ENCODE peak calls at places on chromosome 14, in six cellular contexts. One of them, this sample, is unnamed.

GRCh38 chr14:85122690-85123089 is 407.3 kb upstream of the FLRT2 start:
- DNase-seq in M059J: no peak
- DNase-seq in stimulated activated CD8-positive, alpha-beta memory T cell treated with anti-CD3 and anti-CD28 coated beads, Interleukin-12 subunit alpha, Interleukin-12 subunit beta, amount 100 ng/mL, for 1 hour: no peak
- DNase-seq in activated naive CD4-positive, alpha-beta T cell treated with anti-CD3 and anti-CD28 coated beads, Interleukin-2, amount 50 U/mL, for 16 hours: no peak
- DNase-seq in natural killer cell: no peak
- DNase-seq in NCI-H1417: no peak
- DNase-seq in this sample: no peak

GRCh38 chr14:61766136-61766535 is 3.9 kb downstream of the SNAPC1 start:
- DNase-seq in M059J: no peak
- DNase-seq in stimulated activated CD8-positive, alpha-beta memory T cell treated with anti-CD3 and anti-CD28 coated beads, Interleukin-12 subunit alpha, Interleukin-12 subunit beta, amount 100 ng/mL, for 1 hour: no peak
- DNase-seq in activated naive CD4-positive, alpha-beta T cell treated with anti-CD3 and anti-CD28 coated beads, Interleukin-2, amount 50 U/mL, for 16 hours: no peak
- DNase-seq in natural killer cell: no peak
- DNase-seq in NCI-H1417: no peak
- DNase-seq in this sample: no peak

GRCh38 chr14:34501004-34501580 is 38.4 kb downstream of the EAPP start:
- DNase-seq in M059J: peak; percentile 36
- DNase-seq in stimulated activated CD8-positive, alpha-beta memory T cell treated with anti-CD3 and anti-CD28 coated beads, Interleukin-12 subunit alpha, Interleukin-12 subunit beta, amount 100 ng/mL, for 1 hour: no peak
- DNase-seq in activated naive CD4-positive, alpha-beta T cell treated with anti-CD3 and anti-CD28 coated beads, Interleukin-2, amount 50 U/mL, for 16 hours: no peak
- DNase-seq in natural killer cell: no peak
- DNase-seq in NCI-H1417: no peak
- DNase-seq in this sample: no peak

GRCh38 chr14:75003250-75004027 is 718 bp downstream of the EIF2B2 start:
- DNase-seq in M059J: no peak
- DNase-seq in stimulated activated CD8-positive, alpha-beta memory T cell treated with anti-CD3 and anti-CD28 coated beads, Interleukin-12 subunit alpha, Interleukin-12 subunit beta, amount 100 ng/mL, for 1 hour: no peak
- DNase-seq in activated naive CD4-positive, alpha-beta T cell treated with anti-CD3 and anti-CD28 coated beads, Interleukin-2, amount 50 U/mL, for 16 hours: no peak
- DNase-seq in natural killer cell: no peak
- DNase-seq in NCI-H1417: no peak
- DNase-seq in this sample: no peak

GRCh38 chr14:20434701-20435453 is 1.1 kb downstream of the KLHL33 start:
- DNase-seq in M059J: no peak
- DNase-seq in stimulated activated CD8-positive, alpha-beta memory T cell treated with anti-CD3 and anti-CD28 coated beads, Interleukin-12 subunit alpha, Interleukin-12 subunit beta, amount 100 ng/mL, for 1 hour: no peak
- DNase-seq in activated naive CD4-positive, alpha-beta T cell treated with anti-CD3 and anti-CD28 coated beads, Interleukin-2, amount 50 U/mL, for 16 hours: no peak
- DNase-seq in natural killer cell: no peak
- DNase-seq in NCI-H1417: peak; percentile 63
- DNase-seq in this sample: no peak

GRCh38 chr14:78959674-78960264 is 789.6 kb downstream of the NRXN3 start:
- DNase-seq in M059J: peak; percentile 67
- DNase-seq in stimulated activated CD8-positive, alpha-beta memory T cell treated with anti-CD3 and anti-CD28 coated beads, Interleukin-12 subunit alpha, Interleukin-12 subunit beta, amount 100 ng/mL, for 1 hour: peak; percentile 15
- DNase-seq in activated naive CD4-positive, alpha-beta T cell treated with anti-CD3 and anti-CD28 coated beads, Interleukin-2, amount 50 U/mL, for 16 hours: peak; percentile 25
- DNase-seq in natural killer cell: peak; percentile 15
- DNase-seq in NCI-H1417: peak; percentile 81
- DNase-seq in this sample: peak; percentile 74

GRCh38 chr14:79101388-79101787 is 931.2 kb downstream of the NRXN3 start:
- DNase-seq in M059J: no peak
- DNase-seq in stimulated activated CD8-positive, alpha-beta memory T cell treated with anti-CD3 and anti-CD28 coated beads, Interleukin-12 subunit alpha, Interleukin-12 subunit beta, amount 100 ng/mL, for 1 hour: no peak
- DNase-seq in activated naive CD4-positive, alpha-beta T cell treated with anti-CD3 and anti-CD28 coated beads, Interleukin-2, amount 50 U/mL, for 16 hours: no peak
- DNase-seq in natural killer cell: no peak
- DNase-seq in NCI-H1417: no peak
- DNase-seq in this sample: no peak

GRCh38 chr14:75283162-75283883 is 4.7 kb downstream of the FOS start:
- DNase-seq in M059J: peak; percentile 73
- DNase-seq in stimulated activated CD8-positive, alpha-beta memory T cell treated with anti-CD3 and anti-CD28 coated beads, Interleukin-12 subunit alpha, Interleukin-12 subunit beta, amount 100 ng/mL, for 1 hour: peak; percentile 19
- DNase-seq in activated naive CD4-positive, alpha-beta T cell treated with anti-CD3 and anti-CD28 coated beads, Interleukin-2, amount 50 U/mL, for 16 hours: no peak
- DNase-seq in natural killer cell: peak; percentile 38
- DNase-seq in NCI-H1417: no peak
- DNase-seq in this sample: no peak

GRCh38 chr14:65352964-65353530 is 59.5 kb upstream of the FUT8 start:
- DNase-seq in M059J: peak; percentile 89
- DNase-seq in stimulated activated CD8-positive, alpha-beta memory T cell treated with anti-CD3 and anti-CD28 coated beads, Interleukin-12 subunit alpha, Interleukin-12 subunit beta, amount 100 ng/mL, for 1 hour: no peak
- DNase-seq in activated naive CD4-positive, alpha-beta T cell treated with anti-CD3 and anti-CD28 coated beads, Interleukin-2, amount 50 U/mL, for 16 hours: no peak
- DNase-seq in natural killer cell: no peak
- DNase-seq in NCI-H1417: no peak
- DNase-seq in this sample: no peak

GRCh38 chr14:101462726-101463565 is 98.3 kb upstream of the DIO3 start:
- DNase-seq in M059J: no peak
- DNase-seq in stimulated activated CD8-positive, alpha-beta memory T cell treated with anti-CD3 and anti-CD28 coated beads, Interleukin-12 subunit alpha, Interleukin-12 subunit beta, amount 100 ng/mL, for 1 hour: no peak
- DNase-seq in activated naive CD4-positive, alpha-beta T cell treated with anti-CD3 and anti-CD28 coated beads, Interleukin-2, amount 50 U/mL, for 16 hours: peak; percentile 0
- DNase-seq in natural killer cell: no peak
- DNase-seq in NCI-H1417: no peak
- DNase-seq in this sample: no peak

GRCh38 chr14:96092936-96093335 is 53.8 kb downstream of the C14orf132 start:
- DNase-seq in M059J: no peak
- DNase-seq in stimulated activated CD8-positive, alpha-beta memory T cell treated with anti-CD3 and anti-CD28 coated beads, Interleukin-12 subunit alpha, Interleukin-12 subunit beta, amount 100 ng/mL, for 1 hour: no peak
- DNase-seq in activated naive CD4-positive, alpha-beta T cell treated with anti-CD3 and anti-CD28 coated beads, Interleukin-2, amount 50 U/mL, for 16 hours: no peak
- DNase-seq in natural killer cell: no peak
- DNase-seq in NCI-H1417: no peak
- DNase-seq in this sample: no peak

GRCh38 chr14:29442720-29443119 is 484.9 kb downstream of the PRKD1 start:
- DNase-seq in M059J: peak; percentile 87
- DNase-seq in stimulated activated CD8-positive, alpha-beta memory T cell treated with anti-CD3 and anti-CD28 coated beads, Interleukin-12 subunit alpha, Interleukin-12 subunit beta, amount 100 ng/mL, for 1 hour: no peak
- DNase-seq in activated naive CD4-positive, alpha-beta T cell treated with anti-CD3 and anti-CD28 coated beads, Interleukin-2, amount 50 U/mL, for 16 hours: no peak
- DNase-seq in natural killer cell: no peak
- DNase-seq in NCI-H1417: no peak
- DNase-seq in this sample: no peak

GRCh38 chr14:77098470-77099353 is 654 bp downstream of the CIPC start:
- DNase-seq in M059J: peak; percentile 18
- DNase-seq in stimulated activated CD8-positive, alpha-beta memory T cell treated with anti-CD3 and anti-CD28 coated beads, Interleukin-12 subunit alpha, Interleukin-12 subunit beta, amount 100 ng/mL, for 1 hour: no peak
- DNase-seq in activated naive CD4-positive, alpha-beta T cell treated with anti-CD3 and anti-CD28 coated beads, Interleukin-2, amount 50 U/mL, for 16 hours: no peak
- DNase-seq in natural killer cell: no peak
- DNase-seq in NCI-H1417: no peak
- DNase-seq in this sample: no peak

GRCh38 chr14:104444159-104445030 is 135.2 kb upstream of the C14orf180 start:
- DNase-seq in M059J: no peak
- DNase-seq in stimulated activated CD8-positive, alpha-beta memory T cell treated with anti-CD3 and anti-CD28 coated beads, Interleukin-12 subunit alpha, Interleukin-12 subunit beta, amount 100 ng/mL, for 1 hour: no peak
- DNase-seq in activated naive CD4-positive, alpha-beta T cell treated with anti-CD3 and anti-CD28 coated beads, Interleukin-2, amount 50 U/mL, for 16 hours: peak; percentile 3
- DNase-seq in natural killer cell: no peak
- DNase-seq in NCI-H1417: no peak
- DNase-seq in this sample: no peak

GRCh38 chr14:64758711-64759554 is 54.7 kb downstream of the PLEKHG3 start:
- DNase-seq in M059J: peak; percentile 66
- DNase-seq in stimulated activated CD8-positive, alpha-beta memory T cell treated with anti-CD3 and anti-CD28 coated beads, Interleukin-12 subunit alpha, Interleukin-12 subunit beta, amount 100 ng/mL, for 1 hour: no peak
- DNase-seq in activated naive CD4-positive, alpha-beta T cell treated with anti-CD3 and anti-CD28 coated beads, Interleukin-2, amount 50 U/mL, for 16 hours: no peak
- DNase-seq in natural killer cell: no peak
- DNase-seq in NCI-H1417: no peak
- DNase-seq in this sample: no peak

GRCh38 chr14:30995674-30996073 is 29.8 kb upstream of the AP4S1 start:
- DNase-seq in M059J: no peak
- DNase-seq in stimulated activated CD8-positive, alpha-beta memory T cell treated with anti-CD3 and anti-CD28 coated beads, Interleukin-12 subunit alpha, Interleukin-12 subunit beta, amount 100 ng/mL, for 1 hour: no peak
- DNase-seq in activated naive CD4-positive, alpha-beta T cell treated with anti-CD3 and anti-CD28 coated beads, Interleukin-2, amount 50 U/mL, for 16 hours: no peak
- DNase-seq in natural killer cell: no peak
- DNase-seq in NCI-H1417: no peak
- DNase-seq in this sample: no peak

GRCh38 chr14:56664811-56665421 is 85.3 kb downstream of the TMEM260 start:
- DNase-seq in M059J: peak; percentile 7
- DNase-seq in stimulated activated CD8-positive, alpha-beta memory T cell treated with anti-CD3 and anti-CD28 coated beads, Interleukin-12 subunit alpha, Interleukin-12 subunit beta, amount 100 ng/mL, for 1 hour: no peak
- DNase-seq in activated naive CD4-positive, alpha-beta T cell treated with anti-CD3 and anti-CD28 coated beads, Interleukin-2, amount 50 U/mL, for 16 hours: no peak
- DNase-seq in natural killer cell: no peak
- DNase-seq in NCI-H1417: no peak
- DNase-seq in this sample: no peak

GRCh38 chr14:51855234-51855633 is 5.2 kb upstream of the GNG2 start:
- DNase-seq in M059J: peak; percentile 27
- DNase-seq in stimulated activated CD8-positive, alpha-beta memory T cell treated with anti-CD3 and anti-CD28 coated beads, Interleukin-12 subunit alpha, Interleukin-12 subunit beta, amount 100 ng/mL, for 1 hour: no peak
- DNase-seq in activated naive CD4-positive, alpha-beta T cell treated with anti-CD3 and anti-CD28 coated beads, Interleukin-2, amount 50 U/mL, for 16 hours: no peak
- DNase-seq in natural killer cell: no peak
- DNase-seq in NCI-H1417: no peak
- DNase-seq in this sample: no peak

GRCh38 chr14:105500726-105501101 is 9.7 kb downstream of the TEDC1 start:
- DNase-seq in M059J: no peak
- DNase-seq in stimulated activated CD8-positive, alpha-beta memory T cell treated with anti-CD3 and anti-CD28 coated beads, Interleukin-12 subunit alpha, Interleukin-12 subunit beta, amount 100 ng/mL, for 1 hour: no peak
- DNase-seq in activated naive CD4-positive, alpha-beta T cell treated with anti-CD3 and anti-CD28 coated beads, Interleukin-2, amount 50 U/mL, for 16 hours: no peak
- DNase-seq in natural killer cell: peak; percentile 18
- DNase-seq in NCI-H1417: no peak
- DNase-seq in this sample: no peak

GRCh38 chr14:90804292-90804671 is 11.9 kb downstream of the TTC7B start:
- DNase-seq in M059J: no peak
- DNase-seq in stimulated activated CD8-positive, alpha-beta memory T cell treated with anti-CD3 and anti-CD28 coated beads, Interleukin-12 subunit alpha, Interleukin-12 subunit beta, amount 100 ng/mL, for 1 hour: no peak
- DNase-seq in activated naive CD4-positive, alpha-beta T cell treated with anti-CD3 and anti-CD28 coated beads, Interleukin-2, amount 50 U/mL, for 16 hours: no peak
- DNase-seq in natural killer cell: no peak
- DNase-seq in NCI-H1417: no peak
- DNase-seq in this sample: no peak

GRCh38 chr14:54881235-54881760 is 21.3 kb downstream of the GCH1 start:
- DNase-seq in M059J: peak; percentile 63
- DNase-seq in stimulated activated CD8-positive, alpha-beta memory T cell treated with anti-CD3 and anti-CD28 coated beads, Interleukin-12 subunit alpha, Interleukin-12 subunit beta, amount 100 ng/mL, for 1 hour: no peak
- DNase-seq in activated naive CD4-positive, alpha-beta T cell treated with anti-CD3 and anti-CD28 coated beads, Interleukin-2, amount 50 U/mL, for 16 hours: peak; percentile 19
- DNase-seq in natural killer cell: no peak
- DNase-seq in NCI-H1417: no peak
- DNase-seq in this sample: no peak

GRCh38 chr14:21525571-21525970 is 575 bp downstream of the SALL2 start:
- DNase-seq in M059J: no peak
- DNase-seq in stimulated activated CD8-positive, alpha-beta memory T cell treated with anti-CD3 and anti-CD28 coated beads, Interleukin-12 subunit alpha, Interleukin-12 subunit beta, amount 100 ng/mL, for 1 hour: no peak
- DNase-seq in activated naive CD4-positive, alpha-beta T cell treated with anti-CD3 and anti-CD28 coated beads, Interleukin-2, amount 50 U/mL, for 16 hours: no peak
- DNase-seq in natural killer cell: no peak
- DNase-seq in NCI-H1417: no peak
- DNase-seq in this sample: no peak

GRCh38 chr14:71467419-71467818 is 464.8 kb upstream of the RGS6 start:
- DNase-seq in M059J: peak; percentile 85
- DNase-seq in stimulated activated CD8-positive, alpha-beta memory T cell treated with anti-CD3 and anti-CD28 coated beads, Interleukin-12 subunit alpha, Interleukin-12 subunit beta, amount 100 ng/mL, for 1 hour: no peak
- DNase-seq in activated naive CD4-positive, alpha-beta T cell treated with anti-CD3 and anti-CD28 coated beads, Interleukin-2, amount 50 U/mL, for 16 hours: no peak
- DNase-seq in natural killer cell: no peak
- DNase-seq in NCI-H1417: no peak
- DNase-seq in this sample: no peak

GRCh38 chr14:67514203-67514607 is 18.9 kb upstream of the PLEKHH1 start:
- DNase-seq in M059J: peak; percentile 15
- DNase-seq in stimulated activated CD8-positive, alpha-beta memory T cell treated with anti-CD3 and anti-CD28 coated beads, Interleukin-12 subunit alpha, Interleukin-12 subunit beta, amount 100 ng/mL, for 1 hour: no peak
- DNase-seq in activated naive CD4-positive, alpha-beta T cell treated with anti-CD3 and anti-CD28 coated beads, Interleukin-2, amount 50 U/mL, for 16 hours: no peak
- DNase-seq in natural killer cell: no peak
- DNase-seq in NCI-H1417: no peak
- DNase-seq in this sample: no peak

GRCh38 chr14:105374389-105374788 is 23.9 kb upstream of the TEX22 start:
- DNase-seq in M059J: no peak
- DNase-seq in stimulated activated CD8-positive, alpha-beta memory T cell treated with anti-CD3 and anti-CD28 coated beads, Interleukin-12 subunit alpha, Interleukin-12 subunit beta, amount 100 ng/mL, for 1 hour: no peak
- DNase-seq in activated naive CD4-positive, alpha-beta T cell treated with anti-CD3 and anti-CD28 coated beads, Interleukin-2, amount 50 U/mL, for 16 hours: no peak
- DNase-seq in natural killer cell: no peak
- DNase-seq in NCI-H1417: no peak
- DNase-seq in this sample: no peak

GRCh38 chr14:23321572-23322547 is 603 bp downstream of the PABPN1 start:
- DNase-seq in M059J: peak; percentile 70
- DNase-seq in stimulated activated CD8-positive, alpha-beta memory T cell treated with anti-CD3 and anti-CD28 coated beads, Interleukin-12 subunit alpha, Interleukin-12 subunit beta, amount 100 ng/mL, for 1 hour: no peak
- DNase-seq in activated naive CD4-positive, alpha-beta T cell treated with anti-CD3 and anti-CD28 coated beads, Interleukin-2, amount 50 U/mL, for 16 hours: peak; percentile 64
- DNase-seq in natural killer cell: peak; percentile 40
- DNase-seq in NCI-H1417: no peak
- DNase-seq in this sample: peak; percentile 33

GRCh38 chr14:20386276-20386855 is 26.9 kb downstream of the TEP1 start:
- DNase-seq in M059J: no peak
- DNase-seq in stimulated activated CD8-positive, alpha-beta memory T cell treated with anti-CD3 and anti-CD28 coated beads, Interleukin-12 subunit alpha, Interleukin-12 subunit beta, amount 100 ng/mL, for 1 hour: no peak
- DNase-seq in activated naive CD4-positive, alpha-beta T cell treated with anti-CD3 and anti-CD28 coated beads, Interleukin-2, amount 50 U/mL, for 16 hours: no peak
- DNase-seq in natural killer cell: no peak
- DNase-seq in NCI-H1417: no peak
- DNase-seq in this sample: no peak

GRCh38 chr14:68653108-68653507 is 139.8 kb downstream of the ZFP36L1 start:
- DNase-seq in M059J: no peak
- DNase-seq in stimulated activated CD8-positive, alpha-beta memory T cell treated with anti-CD3 and anti-CD28 coated beads, Interleukin-12 subunit alpha, Interleukin-12 subunit beta, amount 100 ng/mL, for 1 hour: no peak
- DNase-seq in activated naive CD4-positive, alpha-beta T cell treated with anti-CD3 and anti-CD28 coated beads, Interleukin-2, amount 50 U/mL, for 16 hours: no peak
- DNase-seq in natural killer cell: no peak
- DNase-seq in NCI-H1417: no peak
- DNase-seq in this sample: no peak

GRCh38 chr14:22978873-22979671 is 3.3 kb downstream of the AJUBA start:
- DNase-seq in M059J: peak; percentile 34
- DNase-seq in stimulated activated CD8-positive, alpha-beta memory T cell treated with anti-CD3 and anti-CD28 coated beads, Interleukin-12 subunit alpha, Interleukin-12 subunit beta, amount 100 ng/mL, for 1 hour: no peak
- DNase-seq in activated naive CD4-positive, alpha-beta T cell treated with anti-CD3 and anti-CD28 coated beads, Interleukin-2, amount 50 U/mL, for 16 hours: no peak
- DNase-seq in natural killer cell: no peak
- DNase-seq in NCI-H1417: no peak
- DNase-seq in this sample: no peak

GRCh38 chr14:104295681-104296387 is 157.4 kb downstream of the KIF26A start:
- DNase-seq in M059J: no peak
- DNase-seq in stimulated activated CD8-positive, alpha-beta memory T cell treated with anti-CD3 and anti-CD28 coated beads, Interleukin-12 subunit alpha, Interleukin-12 subunit beta, amount 100 ng/mL, for 1 hour: no peak
- DNase-seq in activated naive CD4-positive, alpha-beta T cell treated with anti-CD3 and anti-CD28 coated beads, Interleukin-2, amount 50 U/mL, for 16 hours: no peak
- DNase-seq in natural killer cell: no peak
- DNase-seq in NCI-H1417: no peak
- DNase-seq in this sample: no peak